ENCODE peak calls at places on chromosomes 4 and X, in seven cellular contexts. I is small intestine, U is psoas muscle, N is mammary epithelial cell, X is RWPE2, G is lung, V is H9. M is an unnamed sample. For H3K4me1, the result is how much of the 10 kb centered on the place peaks cover.

GRCh38 chrX:130887392-130887791 is 15.6 kb downstream of the ENOX2 start:
- DNase-seq in I (no peak), U (no peak), N (no peak), X (no peak), G (no peak), V (no peak), M (no peak)

GRCh38 chr4:177185151-177185550 is 124.5 kb upstream of the NEIL3 start:
- DNase-seq in I (no peak), U (no peak), N (peak), X (no peak), G (no peak), V (no peak), M (no peak)

GRCh38 chrX:112967341-112967740 is 126.7 kb upstream of the AMOT start:
- DNase-seq in I (no peak), U (no peak), N (peak), X (no peak), G (no peak), V (no peak), M (no peak)

GRCh38 chrX:112163916-112164315 is 81.3 kb upstream of the TRPC5 start:
- DNase-seq in I (no peak), U (no peak), N (no peak), X (no peak), G (no peak), V (no peak), M (no peak)

GRCh38 chr4:88818650-88819470 is 121.2 kb upstream of the NAP1L5 start:
- DNase-seq in I (peak), U (peak), N (peak), X (no peak), G (peak), V (peak), M (peak)

GRCh38 chrX:50003927-50004326 is 81.5 kb downstream of the CLCN5 start:
- DNase-seq in I (no peak), U (no peak), N (no peak), X (no peak), G (no peak), V (no peak), M (no peak)

GRCh38 chr4:26762650-26763049 is 98.0 kb upstream of the STIM2 start:
- DNase-seq in I (peak), U (no peak), N (peak), X (no peak), G (no peak), V (no peak), M (no peak)

GRCh38 chr4:53852343-53852742 is 212.1 kb downstream of the CHIC2 start:
- DNase-seq in I (no peak), U (no peak), N (no peak), X (no peak), G (no peak), V (no peak), M (no peak)

GRCh38 chr4:185203380-185204237 is at the start of gene CFAP97:
- DNase-seq in I (peak), U (peak), N (peak), X (peak), G (peak), V (peak), M (peak)

GRCh38 chrX:129979207-129979920 is 3.1 kb upstream of the BCORL1 start:
- DNase-seq in I (no peak), U (peak), N (no peak), X (no peak), G (no peak), V (peak), M (no peak)

GRCh38 chrX:1554469-1555210 is 17.7 kb upstream of the P2RY8 start:
- DNase-seq in I (no peak), U (no peak), N (no peak), X (peak), G (no peak), V (no peak), M (no peak)

GRCh38 chr4:136438645-136439044 is 1093.6 kb downstream of the PCDH18 start:
- DNase-seq in I (no peak), U (no peak), N (no peak), X (no peak), G (no peak), V (no peak), M (no peak)

GRCh38 chr4:165207016-165207430 is 338 bp upstream of the KLHL2 start:
- DNase-seq in I (peak), U (no peak), N (peak), X (no peak), G (no peak), V (peak), M (no peak)

GRCh38 chr4:91064157-91064853 is 937.1 kb downstream of the CCSER1 start:
- DNase-seq in I (peak), U (no peak), N (peak), X (no peak), G (no peak), V (no peak), M (no peak)

GRCh38 chrX:25014366-25014838 is 1.4 kb downstream of the ARX start:
- DNase-seq in I (no peak), U (peak), N (no peak), X (no peak), G (no peak), V (no peak), M (no peak)

GRCh38 chrX:45868425-45868824 is 667.7 kb upstream of the DIPK2B start:
- DNase-seq in I (peak), U (no peak), N (no peak), X (no peak), G (no peak), V (no peak), M (no peak)

GRCh38 chrX:48154796-48155195 is 24.4 kb downstream of the SPACA5B start:
- DNase-seq in I (no peak), U (no peak), N (no peak), X (no peak), G (no peak), V (no peak), M (no peak)

GRCh38 chrX:133297284-133297683 is 79.1 kb upstream of the TFDP3 start:
- DNase-seq in I (no peak), U (no peak), N (peak), X (no peak), G (no peak), V (no peak), M (peak)

GRCh38 chr4:170122252-170122651 is 32.5 kb upstream of the AADAT start:
- DNase-seq in I (no peak), U (no peak), N (peak), X (no peak), G (no peak), V (no peak), M (no peak)

GRCh38 chr4:84957509-84958420 is 8.7 kb downstream of the WDFY3 start:
- DNase-seq in I (no peak), U (no peak), N (no peak), X (no peak), G (no peak), V (no peak), M (no peak)
- H3K4me1 ChIP-seq in I (under half), U (half or more), N (under half), X (under half), G (under half), V (under half), M (under half)

GRCh38 chr4:74450298-74450683 is 5.4 kb downstream of the AREG start:
- DNase-seq in I (no peak), U (no peak), N (no peak), X (no peak), G (no peak), V (no peak), M (peak)
- H3K4me1 ChIP-seq in I (under half), U (under half), N (under half), X (under half), G (under half), V (under half), M (under half)

GRCh38 chr4:31917334-31917733 is 1197.2 kb downstream of the PCDH7 start:
- DNase-seq in I (no peak), U (no peak), N (peak), X (no peak), G (no peak), V (no peak), M (no peak)
- H3K4me1 ChIP-seq in I (under half), U (under half), N (under half), X (under half), G (under half), V (under half), M (under half)

DNA sequence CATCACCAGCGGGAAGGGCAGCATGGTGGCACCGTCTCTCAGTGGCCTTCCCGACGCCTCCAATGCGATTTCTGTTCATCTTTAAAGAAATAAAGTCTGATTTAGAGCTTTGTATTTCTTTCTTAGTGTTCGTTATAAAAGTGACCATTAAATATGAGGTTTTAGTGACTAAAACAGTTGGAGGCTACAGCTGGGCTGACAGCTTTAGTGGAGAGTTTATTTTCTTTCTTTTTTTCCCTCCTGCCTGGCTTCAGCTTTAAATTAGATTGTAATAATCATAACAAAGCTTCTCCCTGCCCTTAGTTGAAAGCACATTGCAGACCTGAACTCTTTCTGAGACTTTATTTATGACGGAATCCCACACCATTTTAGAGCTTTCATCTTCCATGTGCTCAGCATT is 97.2 kb upstream of the PGRMC2 start:
- DNase-seq in I (no peak), U (no peak), N (no peak), X (no peak), G (no peak), V (no peak), M (no peak)
- H3K4me1 ChIP-seq in I (under half), U (under half), N (under half), X (under half), G (under half), V (under half), M (half or more)

GRCh38 chrX:119682019-119682989 is 10.7 kb downstream of the SEPTIN6 start:
- DNase-seq in I (peak), U (no peak), N (no peak), X (no peak), G (no peak), V (no peak), M (no peak)

GRCh38 chrX:119687661-119688413 is 5.1 kb downstream of the SEPTIN6 start:
- DNase-seq in I (no peak), U (no peak), N (no peak), X (no peak), G (no peak), V (no peak), M (no peak)

GRCh38 chrX:119685225-119686066 is 7.5 kb downstream of the SEPTIN6 start:
- DNase-seq in I (no peak), U (no peak), N (no peak), X (no peak), G (no peak), V (no peak), M (no peak)

GRCh38 chrX:119686087-119686639 is 6.8 kb downstream of the SEPTIN6 start:
- DNase-seq in I (no peak), U (no peak), N (no peak), X (no peak), G (no peak), V (no peak), M (no peak)

DNA sequence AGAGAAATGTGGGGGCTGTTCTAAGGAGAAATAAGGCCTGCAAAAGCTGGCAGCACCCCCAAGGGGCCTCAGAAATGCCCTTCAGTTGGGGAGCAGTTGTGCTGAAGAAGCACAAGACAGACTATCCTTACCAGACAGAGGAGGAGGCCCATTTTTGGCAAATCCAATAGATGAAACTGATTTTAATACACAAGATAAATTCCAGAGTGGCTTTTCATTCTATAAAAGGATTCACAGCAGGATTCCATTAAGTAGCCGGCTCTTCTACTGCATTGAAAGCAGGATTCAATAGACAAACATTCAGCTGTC is 8.1 kb downstream of the SEPTIN6 start:
- DNase-seq in I (no peak), U (no peak), N (no peak), X (no peak), G (no peak), V (no peak), M (no peak)
- H3K4me1 ChIP-seq in I (under half), U (under half), N (under half), X (under half), G (under half), V (under half), M (under half)

M was measured in SJSA1.